ENCODE peak calls at places on chromosomes 6 and 20, in four cellular contexts. T is K562, B is GM12878, J is WTC11. K is an unnamed sample.
A peak's percentile ranks its signal among the peaks of the same experiment; 100 is the strongest.

GRCh38 chr6:148599967-148600426 is 146.8 kb upstream of the UST start:
- DNase-seq in T (no peak), B (no peak), J (peak; percentile 62), K (no peak)

GRCh38 chr20:16661738-16662137 is 68.1 kb upstream of the SNRPB2 start:
- DNase-seq in T (no peak), B (no peak), J (no peak), K (no peak)

GRCh38 chr20:21465799-21466198 is 48.1 kb downstream of the NKX2-2 start:
- DNase-seq in T (no peak), B (no peak), J (no peak), K (no peak)

GRCh38 chr6:5995705-5996686 is 10.7 kb downstream of the NRN1 start:
- DNase-seq in T (peak; percentile 48), B (no peak), J (peak; percentile 89), K (peak; percentile 88)

GRCh38 chr20:19922716-19923115 is 94.4 kb upstream of the NAA20 start:
- DNase-seq in T (no peak), B (no peak), J (no peak), K (no peak)

GRCh38 chr6:12748411-12748810 is 31.8 kb downstream of the PHACTR1 start:
- DNase-seq in T (no peak), B (no peak), J (no peak), K (no peak)

GRCh38 chr6:158488065-158488464 is 71.8 kb upstream of the TMEM181 start:
- DNase-seq in T (no peak), B (no peak), J (no peak), K (no peak)

GRCh38 chr20:44643596-44644383 is 7.7 kb downstream of the ADA start:
- DNase-seq in T (no peak), B (no peak), J (peak; percentile 45), K (no peak)

GRCh38 chr6:144922120-144922722 is 637.1 kb downstream of the UTRN start:
- DNase-seq in T (no peak), B (no peak), J (no peak), K (peak; percentile 38)

GRCh38 chr20:58407201-58407873 is 18.3 kb downstream of the VAPB start:
- DNase-seq in T (peak; percentile 26), B (no peak), J (no peak), K (no peak)

GRCh38 chr6:57173056-57173885 is 1.1 kb downstream of the BAG2 start:
- DNase-seq in T (peak; percentile 41), B (no peak), J (no peak), K (peak; percentile 36)

GRCh38 chr20:35307666-35308653 is 15.7 kb upstream of the FAM83C start:
- DNase-seq in T (no peak), B (no peak), J (no peak), K (no peak)

GRCh38 chr6:88166493-88166900 is 350 bp upstream of the CNR1 start:
- DNase-seq in T (peak; percentile 9), B (no peak), J (peak; percentile 56), K (peak; percentile 73)

GRCh38 chr20:4160761-4161305 is 145.5 kb upstream of the RNF24 start:
- DNase-seq in T (no peak), B (no peak), J (peak; percentile 30), K (no peak)

GRCh38 chr20:39049684-39050554 is 87.8 kb downstream of the DHX35 start:
- DNase-seq in T (peak; percentile 80), B (peak; percentile 21), J (peak; percentile 88), K (peak; percentile 92)

GRCh38 chr20:4470375-4470774 is 251.3 kb upstream of the PRND start:
- DNase-seq in T (no peak), B (no peak), J (no peak), K (peak; percentile 5)

GRCh38 chr6:159729598-159729997 is 2.3 kb downstream of the WTAP start:
- DNase-seq in T (no peak), B (peak; percentile 30), J (no peak), K (no peak)

GRCh38 chr20:40956503-40956902 is 72.1 kb upstream of the TOP1 start:
- DNase-seq in T (no peak), B (no peak), J (no peak), K (no peak)

GRCh38 chr6:125191916-125192609 is 38.5 kb downstream of the TPD52L1 start:
- DNase-seq in T (peak; percentile 77), B (peak; percentile 7), J (peak; percentile 68), K (peak; percentile 41)

GRCh38 chr20:2889209-2889608 is 15.9 kb downstream of the PTPRA start:
- DNase-seq in T (no peak), B (no peak), J (no peak), K (no peak)

GRCh38 chr20:16926626-16927025 is 178.5 kb downstream of the OTOR start:
- DNase-seq in T (no peak), B (no peak), J (no peak), K (no peak)

GRCh38 chr6:12336121-12336971 is 46.2 kb downstream of the EDN1 start:
- DNase-seq in T (no peak), B (no peak), J (no peak), K (no peak)

GRCh38 chr6:166624275-166624674 is 2.8 kb downstream of the RPS6KA2 start:
- DNase-seq in T (no peak), B (no peak), J (no peak), K (no peak)

GRCh38 chr6:119669228-119669627 is 319.7 kb upstream of the MAN1A1 start:
- DNase-seq in T (no peak), B (no peak), J (no peak), K (no peak)

GRCh38 chr20:52379723-52380336 is 188.3 kb upstream of the ZFP64 start:
- DNase-seq in T (peak; percentile 32), B (no peak), J (peak; percentile 57), K (peak; percentile 42)

GRCh38 chr20:58094160-58094559 is 134.3 kb downstream of the ANKRD60 start:
- DNase-seq in T (no peak), B (no peak), J (no peak), K (no peak)

GRCh38 chr20:12723811-12724210 is 285.0 kb upstream of the SPTLC3 start:
- DNase-seq in T (no peak), B (no peak), J (no peak), K (no peak)

GRCh38 chr6:12436683-12437082 is 146.5 kb downstream of the EDN1 start:
- DNase-seq in T (no peak), B (no peak), J (no peak), K (no peak)

GRCh38 chr6:41723178-41723935 is 12.1 kb downstream of the TFEB start:
- DNase-seq in T (peak; percentile 56), B (no peak), J (peak; percentile 36), K (no peak)

GRCh38 chr6:23154159-23154558 is 584.8 kb downstream of the HDGFL1 start:
- DNase-seq in T (no peak), B (no peak), J (no peak), K (no peak)

GRCh38 chr6:14309516-14309915 is 191.9 kb downstream of the CD83 start:
- DNase-seq in T (no peak), B (no peak), J (no peak), K (no peak)

GRCh38 chr6:56714982-56715456 is 72.3 kb upstream of the DST start:
- DNase-seq in T (no peak), B (no peak), J (no peak), K (peak; percentile 55)

GRCh38 chr6:151681426-151682059 is 125.9 kb upstream of the ESR1 start:
- DNase-seq in T (no peak), B (no peak), J (no peak), K (no peak)

GRCh38 chr6:18388942-18389341 is 1.8 kb downstream of the RNF144B start:
- DNase-seq in T (no peak), B (no peak), J (no peak), K (no peak)

GRCh38 chr20:57251949-57252348 is 14.5 kb downstream of the BMP7 start:
- DNase-seq in T (no peak), B (no peak), J (no peak), K (no peak)

GRCh38 chr20:38143646-38144554 is 21.2 kb downstream of the TGM2 start:
- DNase-seq in T (peak; percentile 32), B (no peak), J (no peak), K (peak; percentile 46)

GRCh38 chr6:34908194-34908593 is 19.1 kb downstream of the ANKS1A start:
- DNase-seq in T (no peak), B (no peak), J (no peak), K (no peak)
- TF ChIP-seq USF1 in T (no peak), B (no peak), J (no peak), K (no peak)

GRCh38 chr20:17938889-17939619 is 29.5 kb downstream of the SNX5 start:
- DNase-seq in T (peak; percentile 72), B (no peak), J (peak; percentile 82), K (peak; percentile 80)

GRCh38 chr20:17939622-17940446 is 28.8 kb downstream of the SNX5 start:
- DNase-seq in T (no peak), B (no peak), J (no peak), K (no peak)

GRCh38 chr20:17941087-17941825 is 27.3 kb downstream of the SNX5 start:
- DNase-seq in T (no peak), B (no peak), J (no peak), K (no peak)

GRCh38 chr20:17941826-17942196 is 26.8 kb downstream of the SNX5 start:
- DNase-seq in T (no peak), B (no peak), J (no peak), K (no peak)

DNA sequence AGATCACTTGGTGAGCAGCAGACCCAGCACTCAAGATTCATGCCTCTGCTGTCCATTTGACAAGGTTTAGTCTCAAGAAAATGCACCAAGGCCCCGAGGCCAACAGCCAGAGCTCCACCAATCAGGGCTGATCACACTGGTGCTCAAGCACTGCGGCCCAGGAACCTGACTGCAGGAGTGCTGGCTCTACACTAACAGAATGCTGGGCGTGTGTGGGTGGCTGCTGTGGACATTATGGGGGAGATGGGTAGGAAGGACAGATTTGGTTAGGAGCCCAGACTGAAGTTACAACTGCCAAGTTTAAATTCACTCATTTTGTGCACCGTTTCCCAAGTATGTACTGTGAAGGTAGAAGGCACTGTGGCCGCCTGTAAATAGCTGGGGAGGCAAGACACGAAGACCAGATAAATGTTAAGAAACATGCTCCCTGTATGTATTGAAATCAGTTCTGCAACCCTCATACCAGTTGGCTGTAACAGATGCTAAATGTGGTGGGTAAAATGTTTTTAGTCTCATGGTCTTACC is 28.1 kb downstream of the SNX5 start:
- DNase-seq in T (no peak), B (no peak), J (no peak), K (no peak)
- TF ChIP-seq USF1 in T (no peak), B (no peak), J (no peak), K (no peak)

DNA sequence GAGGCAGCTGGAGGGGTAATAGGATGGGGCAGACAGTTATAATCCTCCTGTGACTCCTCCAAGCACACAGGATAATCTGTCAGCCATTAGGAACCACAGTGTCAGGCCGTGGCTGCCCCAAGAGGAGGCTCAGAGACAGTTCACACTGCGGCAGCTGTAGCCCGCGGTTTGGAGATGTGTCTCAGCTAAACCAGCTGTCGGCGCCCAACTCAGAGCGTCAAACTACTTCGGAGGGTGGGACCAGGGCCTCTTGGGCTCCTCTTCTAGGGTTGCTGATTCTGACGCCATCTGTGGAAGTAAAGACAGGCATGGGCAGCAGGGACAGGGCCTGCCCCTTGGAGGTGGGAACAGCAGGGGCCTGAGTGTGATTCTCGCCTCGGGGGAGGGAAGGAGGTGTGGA is 309.8 kb downstream of the CDC5L start:
- DNase-seq in T (no peak), B (no peak), J (peak; percentile 17), K (no peak)
- TF ChIP-seq USF1 in T (no peak), B (no peak), J (no peak), K (no peak)

GRCh38 chr6:70547905-70548304 is 18.8 kb upstream of the SDHAF4 start:
- DNase-seq in T (no peak), B (no peak), J (no peak), K (no peak)

GRCh38 chr6:70552974-70553373 is 13.8 kb upstream of the SDHAF4 start:
- DNase-seq in T (no peak), B (no peak), J (no peak), K (no peak)

GRCh38 chr6:70549327-70549726 is 17.4 kb upstream of the SDHAF4 start:
- DNase-seq in T (no peak), B (no peak), J (no peak), K (no peak)

GRCh38 chr6:70551566-70551965 is 15.2 kb upstream of the SDHAF4 start:
- DNase-seq in T (no peak), B (no peak), J (no peak), K (no peak)

GRCh38 chr6:70547313-70547712 is 19.4 kb upstream of the SDHAF4 start:
- DNase-seq in T (no peak), B (no peak), J (no peak), K (peak; percentile 13)
- TF ChIP-seq USF1 in T (no peak), B (no peak), J (no peak), K (no peak)

K was measured in SK-N-SH.